ENCODE peak calls at places on chromosomes 3 and 15, in four cellular contexts. U is DMS153, J is cardiac fibroblast, P is AML-193. A is an unnamed sample.

GRCh38 chr3:156677120-156677479 is 2.7 kb downstream of the TIPARP start:
- DNase-seq in P (no peak), J (no peak), U (no peak), A (peak)

GRCh38 chr3:161043343-161044035 is 61.7 kb downstream of the B3GALNT1 start:
- DNase-seq in U (no peak), J (no peak), P (no peak), A (no peak)

GRCh38 chr3:152497457-152497856 is 228.7 kb downstream of the MBNL1 start:
- DNase-seq in P (peak), J (peak), U (no peak), A (no peak)

GRCh38 chr3:125443923-125444322 is 68.8 kb upstream of the ZNF148 start:
- DNase-seq in J (peak), U (no peak), P (peak), A (no peak)

GRCh38 chr3:44132061-44132460 is 109.6 kb upstream of the TOPAZ1 start:
- DNase-seq in P (no peak), J (no peak), U (no peak), A (no peak)

GRCh38 chr3:119418091-119418512 is 45.3 kb downstream of the TMEM39A start:
- DNase-seq in P (no peak), J (peak), U (no peak), A (peak)

GRCh38 chr15:84033793-84034553 is 201.6 kb upstream of the GOLGA6L4 start:
- DNase-seq in J (peak), U (no peak), P (no peak), A (no peak)

GRCh38 chr15:52765779-52766178 is 24.4 kb downstream of the ONECUT1 start:
- DNase-seq in J (peak), P (no peak), U (no peak), A (peak)

GRCh38 chr3:194310060-194310481 is 41.1 kb downstream of the CPN2 start:
- DNase-seq in P (no peak), J (no peak), U (no peak), A (no peak)

GRCh38 chr3:58530354-58530865 is 6.6 kb downstream of the ACOX2 start:
- DNase-seq in P (no peak), U (no peak), J (no peak), A (no peak)

GRCh38 chr3:99114565-99115291 is 213.2 kb upstream of the DCBLD2 start:
- DNase-seq in P (peak), J (peak), U (no peak), A (peak)

GRCh38 chr3:97871206-97871605 is 49.4 kb downstream of the CRYBG3 start:
- DNase-seq in P (no peak), U (no peak), J (peak), A (no peak)

GRCh38 chr3:71061037-71061436 is 522.5 kb downstream of the FOXP1 start:
- DNase-seq in U (no peak), J (no peak), P (no peak), A (no peak)

GRCh38 chr3:5646030-5646368 is 458.5 kb downstream of the EDEM1 start:
- DNase-seq in J (no peak), U (no peak), P (no peak), A (no peak)

GRCh38 chr3:140441006-140441405 is 236.9 kb upstream of the TRIM42 start:
- DNase-seq in U (no peak), J (peak), P (no peak), A (no peak)

GRCh38 chr15:23081271-23081670 is 41.9 kb upstream of the TUBGCP5 start:
- DNase-seq in U (no peak), J (no peak), P (no peak), A (peak)

GRCh38 chr3:42265059-42265991 is 660 bp downstream of the CCK start:
- DNase-seq in P (no peak), J (no peak), U (no peak), A (no peak)

GRCh38 chr3:80190051-80190450 is 422.3 kb upstream of the ROBO1 start:
- DNase-seq in P (no peak), J (peak), U (no peak), A (peak)

GRCh38 chr3:10950476-10951294 is 41.9 kb upstream of the SLC6A1 start:
- DNase-seq in U (no peak), P (peak), J (peak), A (peak)

GRCh38 chr3:137105277-137105977 is 147.6 kb downstream of the IL20RB start:
- DNase-seq in P (peak), U (peak), J (peak), A (peak)

GRCh38 chr15:23035964-23036566 is 3.3 kb downstream of the TUBGCP5 start:
- DNase-seq in P (peak), J (peak), U (no peak), A (peak)

GRCh38 chr15:79516155-79516554 is 84.0 kb downstream of the MINAR1 start:
- DNase-seq in J (no peak), U (no peak), P (no peak), A (no peak)

GRCh38 chr3:112096176-112096575 is 10.0 kb downstream of the C3orf52 start:
- DNase-seq in P (no peak), J (no peak), U (no peak), A (no peak)

GRCh38 chr3:171374661-171375285 is 85.4 kb downstream of the TNIK start:
- DNase-seq in U (no peak), P (no peak), J (peak), A (no peak)

GRCh38 chr15:60000113-60000823 is 3.8 kb upstream of the FOXB1 start:
- DNase-seq in U (no peak), J (no peak), P (no peak), A (no peak)

GRCh38 chr15:34122771-34123183 is 20.9 kb downstream of the PGBD4 start:
- DNase-seq in U (no peak), J (peak), P (no peak), A (no peak)

GRCh38 chr15:26767169-26767670 is 5.6 kb downstream of the GABRB3 start:
- DNase-seq in J (no peak), P (no peak), U (no peak), A (no peak)

GRCh38 chr15:65954289-65954741 is 85.0 kb downstream of the RAB11A start:
- DNase-seq in U (peak), J (peak), P (no peak), A (no peak)

GRCh38 chr15:79978694-79979519 is 7.9 kb upstream of the BCL2A1 start:
- DNase-seq in J (peak), U (no peak), P (peak), A (peak)

GRCh38 chr3:17023006-17023664 is 138.4 kb downstream of the PLCL2 start:
- DNase-seq in P (no peak), U (no peak), J (no peak), A (no peak)